ENCODE peak calls at places on chromosomes 12 and 14, in six cellular contexts. A, Q, L, D, C and K are unnamed samples.

GRCh38 chr14:90936757-90937440 is 120.7 kb upstream of the TTC7B start:
- DNase-seq in A (no peak), Q (no peak), L (no peak), D (no peak), C (no peak), K (no peak)

GRCh38 chr12:64858882-64859281 is 34.4 kb downstream of the TBC1D30 start:
- DNase-seq in A (no peak), Q (no peak), L (no peak), D (no peak), C (no peak), K (no peak)

GRCh38 chr14:52220924-52221802 is 46.3 kb upstream of the PTGDR start:
- DNase-seq in A (no peak), Q (no peak), L (no peak), D (no peak), C (no peak), K (no peak)

GRCh38 chr14:56474419-56475022 is 105.1 kb upstream of the TMEM260 start:
- DNase-seq in A (peak; percentile 48), Q (no peak), L (peak; percentile 65), D (no peak), C (peak; percentile 44), K (no peak)

GRCh38 chr12:51726931-51727330 is 121.6 kb downstream of the FIGNL2 start:
- DNase-seq in A (no peak), Q (no peak), L (no peak), D (no peak), C (no peak), K (no peak)

GRCh38 chr12:32824596-32824995 is 68.9 kb upstream of the YARS2 start:
- DNase-seq in A (no peak), Q (no peak), L (no peak), D (no peak), C (no peak), K (no peak)

GRCh38 chr12:71663561-71664410 is at the start of the genes THAP2 and ZFC3H1:
- DNase-seq in A (peak; percentile 100), Q (peak; percentile 95), L (peak; percentile 99), D (peak; percentile 82), C (peak; percentile 100), K (peak; percentile 86)

GRCh38 chr12:10722502-10722904 is 620 bp downstream of the YBX3 start:
- DNase-seq in A (peak; percentile 61), Q (peak; percentile 55), L (peak; percentile 70), D (no peak), C (peak; percentile 45), K (peak; percentile 47)

GRCh38 chr14:61754627-61755381 is 7.4 kb upstream of the SNAPC1 start:
- DNase-seq in A (peak; percentile 43), Q (no peak), L (peak; percentile 61), D (no peak), C (peak; percentile 29), K (no peak)

GRCh38 chr12:25977047-25977446 is 18.6 kb downstream of the RASSF8 start:
- DNase-seq in A (peak; percentile 93), Q (no peak), L (no peak), D (no peak), C (no peak), K (no peak)

GRCh38 chr12:98861232-98861631 is 216.1 kb downstream of the APAF1 start:
- DNase-seq in A (no peak), Q (no peak), L (no peak), D (no peak), C (no peak), K (no peak)

GRCh38 chr14:33477752-33478151 is 473.1 kb downstream of the EGLN3 start:
- DNase-seq in A (no peak), Q (no peak), L (no peak), D (no peak), C (no peak), K (no peak)

GRCh38 chr12:115335594-115335993 is 651.6 kb upstream of the TBX3 start:
- DNase-seq in A (no peak), Q (no peak), L (no peak), D (no peak), C (no peak), K (no peak)

GRCh38 chr12:110744176-110744575 is 1.5 kb upstream of the PPP1CC start:
- DNase-seq in A (peak; percentile 48), Q (peak; percentile 45), L (peak; percentile 53), D (no peak), C (no peak), K (no peak)

GRCh38 chr12:80684077-80684495 is 23.3 kb upstream of the MYF6 start:
- DNase-seq in A (no peak), Q (no peak), L (no peak), D (no peak), C (peak; percentile 7), K (no peak)

GRCh38 chr12:102548543-102548942 is 68.2 kb upstream of the IGF1 start:
- DNase-seq in A (no peak), Q (peak; percentile 40), L (peak; percentile 10), D (no peak), C (no peak), K (no peak)

GRCh38 chr12:68863109-68863770 is 55.3 kb downstream of the MDM2 start:
- DNase-seq in A (no peak), Q (no peak), L (no peak), D (no peak), C (no peak), K (no peak)

GRCh38 chr12:105107176-105107496 is 395 bp upstream of the WASHC4 start:
- DNase-seq in A (peak; percentile 57), Q (no peak), L (no peak), D (no peak), C (peak; percentile 56), K (no peak)

GRCh38 chr12:88982694-88983093 is 369.6 kb downstream of the DUSP6 start:
- DNase-seq in A (no peak), Q (no peak), L (peak; percentile 12), D (no peak), C (no peak), K (no peak)

GRCh38 chr14:25375639-25376038 is 325.7 kb upstream of the STXBP6 start:
- DNase-seq in A (no peak), Q (no peak), L (no peak), D (no peak), C (no peak), K (no peak)

GRCh38 chr14:25381498-25381897 is 331.6 kb upstream of the STXBP6 start:
- DNase-seq in A (peak; percentile 48), Q (no peak), L (no peak), D (no peak), C (no peak), K (no peak)
- TF ChIP-seq CTCF in A (peak; percentile 44), Q (no peak), L (no peak), D (no peak), C (no peak), K (no peak)

DNA sequence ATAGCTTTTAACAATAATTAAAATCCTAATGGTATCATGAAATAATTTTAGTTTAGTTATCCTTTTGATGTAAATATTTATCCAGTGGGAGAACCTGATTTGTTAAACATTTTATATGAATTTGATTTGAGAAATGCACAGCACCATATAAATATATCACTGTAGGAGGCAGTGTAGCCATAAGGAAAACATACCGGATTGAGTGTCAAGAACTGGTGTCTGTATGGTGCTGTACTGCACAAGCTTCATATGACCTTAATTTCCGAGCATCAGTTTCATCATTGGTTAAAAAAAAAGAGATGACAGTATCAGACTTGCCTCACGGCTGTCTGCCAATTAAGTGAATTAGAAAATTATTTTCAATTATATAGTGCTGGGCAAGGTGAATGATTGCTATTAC is 72.0 kb downstream of the TMTC2 start:
- DNase-seq in A (no peak), Q (no peak), L (peak; percentile 23), D (no peak), C (peak; percentile 17), K (no peak)
- TF ChIP-seq CTCF in A (no peak), Q (no peak), L (no peak), D (no peak), C (no peak), K (no peak)

DNA sequence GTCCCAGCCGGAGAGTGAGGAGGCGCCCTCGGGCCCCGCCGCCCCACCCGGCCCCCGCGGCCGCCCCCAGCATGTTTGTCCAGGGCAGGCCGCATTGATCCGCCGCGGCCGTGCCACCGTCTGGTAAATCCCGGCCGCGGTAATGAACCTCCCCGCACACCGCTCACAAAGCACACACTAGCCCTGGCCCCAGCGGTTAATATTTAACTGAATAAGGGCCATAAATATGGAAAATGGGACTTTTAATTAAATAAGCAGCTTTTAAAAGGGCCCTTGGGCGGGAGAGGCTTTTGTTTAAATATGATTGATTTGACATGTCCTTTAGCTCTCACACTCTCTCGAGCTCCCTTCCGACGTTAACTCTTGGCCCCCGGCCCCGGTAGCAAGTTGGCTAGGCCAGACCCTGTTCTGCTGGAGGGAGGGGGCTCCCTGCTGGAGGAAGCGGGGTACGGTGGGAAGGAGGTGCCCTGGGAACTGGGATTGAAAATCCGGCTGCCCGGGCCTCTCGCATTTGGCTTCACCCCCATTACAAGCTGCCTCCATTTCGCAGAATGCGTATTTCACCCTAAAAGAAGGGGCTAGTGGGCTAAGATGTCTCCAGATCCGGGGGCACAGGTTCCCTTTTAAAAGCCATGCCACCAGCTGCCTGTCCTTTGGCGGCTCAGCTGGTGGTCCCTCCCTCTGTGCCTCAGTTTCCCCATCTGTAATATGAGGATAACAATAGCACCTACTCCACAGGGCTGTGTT is 199.8 kb downstream of the RBM19 start:
- DNase-seq in A (no peak), Q (peak; percentile 24), L (no peak), D (no peak), C (no peak), K (no peak)
- TF ChIP-seq CTCF in A (no peak), Q (no peak), L (no peak), D (no peak), C (no peak), K (no peak)

DNA sequence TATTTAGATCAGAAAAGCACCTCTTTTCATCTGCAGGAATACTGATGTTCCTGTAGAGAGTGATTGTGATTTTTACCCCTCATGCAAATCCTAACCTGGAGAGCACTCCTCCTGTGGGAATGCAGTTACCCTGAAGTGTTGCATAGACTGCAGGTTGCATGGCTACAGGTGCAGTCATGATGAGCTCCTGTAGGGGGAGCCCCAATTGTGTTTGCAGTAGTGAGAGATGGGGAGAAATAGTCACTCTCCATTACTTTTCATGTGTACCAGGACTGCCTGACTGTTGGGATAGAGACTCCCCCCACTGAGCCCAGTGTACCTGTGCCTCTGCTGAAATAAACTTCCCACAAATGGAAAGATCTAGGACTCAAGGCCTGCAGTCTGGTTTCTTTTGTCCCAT is 1086.5 kb downstream of the SLC6A15 start:
- DNase-seq in A (peak; percentile 46), Q (peak; percentile 69), L (peak; percentile 55), D (no peak), C (peak; percentile 54), K (no peak)
- TF ChIP-seq CTCF in A (peak; percentile 89), Q (peak; percentile 51), L (peak; percentile 87), D (no peak), C (peak; percentile 88), K (no peak)

GRCh38 chr12:75977590-75977951 is 54.0 kb downstream of the PHLDA1 start:
- DNase-seq in A (no peak), Q (no peak), L (no peak), D (no peak), C (no peak), K (no peak)

GRCh38 chr12:75978677-75979076 is 52.9 kb downstream of the PHLDA1 start:
- DNase-seq in A (no peak), Q (no peak), L (no peak), D (no peak), C (no peak), K (no peak)

GRCh38 chr12:75979181-75979580 is 52.4 kb downstream of the PHLDA1 start:
- DNase-seq in A (peak; percentile 60), Q (no peak), L (no peak), D (no peak), C (peak; percentile 94), K (no peak)

GRCh38 chr12:75976913-75977312 is 54.7 kb downstream of the PHLDA1 start:
- DNase-seq in A (no peak), Q (no peak), L (no peak), D (no peak), C (no peak), K (no peak)

GRCh38 chr12:75977952-75978671 is 53.5 kb downstream of the PHLDA1 start:
- DNase-seq in A (peak; percentile 100), Q (peak; percentile 54), L (peak; percentile 100), D (peak; percentile 44), C (peak; percentile 100), K (peak; percentile 63)
- TF ChIP-seq CTCF in A (no peak), Q (no peak), L (no peak), D (no peak), C (no peak), K (no peak)

GRCh38 chr14:104776961-104777807 is 18.4 kb downstream of the AKT1 start:
- DNase-seq in A (no peak), Q (no peak), L (no peak), D (no peak), C (no peak), K (no peak)
- TF ChIP-seq CTCF in A (no peak), Q (no peak), L (no peak), D (no peak), C (no peak), K (no peak)